ENCODE peak calls at places on chromosomes 5 and 9, in ten cellular contexts. T is globus pallidus; O is cardiac muscle cell; W is CD4-positive, CD25-positive, alpha-beta regulatory T cell; L is epithelial cell of proximal tubule; B is effector CD4-positive, alpha-beta T cell; K is astrocyte of the hippocampus; F is neuronal stem cell; S is KG1; Z is GM12865. R is an unnamed sample.

GRCh38 chr5:119275146-119275872 is 80.5 kb upstream of the TNFAIP8 start:
- DNase-seq in T (no peak), W (no peak), L (no peak), K (peak), Z (peak), S (no peak), B (no peak), O (no peak), F (no peak), R (no peak)

GRCh38 chr5:140221697-140222223 is 46.8 kb downstream of the CYSTM1 start:
- DNase-seq in K (peak), S (no peak), Z (peak), O (no peak), B (no peak), L (no peak), W (peak), F (no peak), T (no peak), R (no peak)

GRCh38 chr5:65483474-65484346 is 2.0 kb upstream of the ADAMTS6 start:
- DNase-seq in W (peak), F (no peak), O (peak), Z (peak), L (no peak), B (no peak), T (peak), K (peak), S (peak), R (no peak)

GRCh38 chr5:132260051-132260450 is 2.6 kb downstream of the PDLIM4 start:
- DNase-seq in W (no peak), O (no peak), S (no peak), T (no peak), B (no peak), F (no peak), Z (no peak), L (no peak), K (peak), R (no peak)

GRCh38 chr5:35926389-35927051 is 11.9 kb downstream of the CAPSL start:
- DNase-seq in W (peak), K (peak), Z (peak), L (no peak), T (peak), O (peak), F (peak), S (peak), B (peak), R (no peak)

GRCh38 chr5:139658501-139658927 is 10.4 kb downstream of the CXXC5 start:
- DNase-seq in B (no peak), F (no peak), K (peak), O (no peak), L (no peak), W (no peak), S (no peak), Z (no peak), T (peak), R (no peak)

GRCh38 chr9:110371411-110372013 is 33.8 kb upstream of the TXNDC8 start:
- DNase-seq in S (no peak), W (no peak), T (peak), B (no peak), F (no peak), O (peak), K (peak), L (no peak), Z (no peak), R (no peak)

GRCh38 chr5:163402007-163402406 is 35.4 kb upstream of the CCNG1 start:
- DNase-seq in W (no peak), S (no peak), F (no peak), O (no peak), L (no peak), T (no peak), Z (no peak), K (no peak), B (no peak), R (no peak)

GRCh38 chr5:148751025-148751424 is 75.4 kb upstream of the ADRB2 start:
- DNase-seq in F (no peak), B (no peak), Z (no peak), T (no peak), K (no peak), W (no peak), S (no peak), O (no peak), L (no peak), R (peak)